ENCODE peak calls at places on chromosome 19, in seven cellular contexts. E, G, S, R, X, T and D are unnamed samples.

GRCh38 chr19:28915737-28916460 is 297.1 kb downstream of the UQCRFS1 start:
- DNase-seq in E (no peak), G (no peak), S (no peak), R (no peak), X (no peak), T (no peak), D (no peak)

GRCh38 chr19:1553415-1553814 is 14.7 kb downstream of the MEX3D start:
- DNase-seq in E (no peak), G (no peak), S (no peak), R (no peak), X (no peak), T (no peak), D (no peak)

GRCh38 chr19:15463865-15464371 is 426 bp downstream of the RASAL3 start:
- DNase-seq in E (peak; percentile 90), G (no peak), S (no peak), R (peak; percentile 66), X (no peak), T (peak; percentile 73), D (no peak)

GRCh38 chr19:40365613-40366401 is 17.3 kb downstream of the PLD3 start:
- DNase-seq in E (peak; percentile 50), G (peak; percentile 78), S (peak; percentile 70), R (peak; percentile 70), X (peak; percentile 56), T (no peak), D (peak; percentile 43)

GRCh38 chr19:49924004-49924880 is 4.8 kb upstream of the ATF5 start:
- DNase-seq in E (no peak), G (no peak), S (no peak), R (no peak), X (no peak), T (no peak), D (no peak)

GRCh38 chr19:50728084-50728737 is 5.0 kb downstream of the CLEC11A start:
- DNase-seq in E (peak; percentile 75), G (peak; percentile 74), S (no peak), R (peak; percentile 69), X (peak; percentile 62), T (no peak), D (peak; percentile 64)

GRCh38 chr19:15702590-15702930 is 25.3 kb upstream of the OR10H2 start:
- DNase-seq in E (peak; percentile 41), G (peak; percentile 5), S (peak; percentile 44), R (peak; percentile 9), X (peak; percentile 85), T (peak; percentile 16), D (peak; percentile 74)

GRCh38 chr19:35501684-35502083 is 11.4 kb upstream of the KRTDAP start:
- DNase-seq in E (no peak), G (no peak), S (no peak), R (no peak), X (no peak), T (no peak), D (no peak)

GRCh38 chr19:20276011-20276738 is 109.2 kb downstream of the ZNF486 start:
- DNase-seq in E (no peak), G (no peak), S (no peak), R (no peak), X (no peak), T (no peak), D (no peak)

GRCh38 chr19:18346091-18346490 is 5.7 kb downstream of the PGPEP1 start:
- DNase-seq in E (no peak), G (no peak), S (peak; percentile 40), R (no peak), X (no peak), T (no peak), D (no peak)

GRCh38 chr19:40594657-40595077 is 6.5 kb upstream of the LTBP4 start:
- DNase-seq in E (no peak), G (peak; percentile 78), S (peak; percentile 73), R (no peak), X (no peak), T (no peak), D (no peak)

GRCh38 chr19:44808463-44809371 is at the start of gene BCAM:
- DNase-seq in E (no peak), G (peak; percentile 71), S (peak; percentile 53), R (no peak), X (peak; percentile 57), T (no peak), D (peak; percentile 92)